ENCODE peak calls at places on chromosomes 6 and 20, in eight cellular contexts. G is cardiac fibroblast, T is heart right ventricle, U is upper lobe of left lung, Q is GM12878, S is IMR-90, A is choroid plexus epithelial cell, Y is mammary epithelial cell. M is an unnamed sample.

GRCh38 chr6:124028117-124028516 is 224.5 kb downstream of the NKAIN2 start:
- DNase-seq in Q (no peak), U (no peak), T (no peak), G (no peak), S (no peak), A (peak), Y (no peak), M (no peak)

GRCh38 chr6:161694995-161695394 is 421.1 kb upstream of the AGPAT4 start:
- DNase-seq in T (no peak), S (no peak), A (peak), Y (no peak), G (peak), Q (no peak), U (no peak), M (peak)

GRCh38 chr6:149855741-149856140 is 8.4 kb downstream of the LRP11 start:
- DNase-seq in S (no peak), Q (no peak), G (no peak), Y (no peak), U (no peak), A (peak), T (no peak), M (peak)

GRCh38 chr20:61773081-61773631 is 292.5 kb downstream of the TAF4 start:
- DNase-seq in A (no peak), Q (no peak), T (no peak), Y (no peak), G (no peak), S (no peak), U (no peak), M (no peak)

GRCh38 chr20:41358717-41359116 is 7.9 kb downstream of the EMILIN3 start:
- DNase-seq in Y (no peak), G (no peak), Q (no peak), A (no peak), U (no peak), T (no peak), S (no peak), M (no peak)

GRCh38 chr6:125759184-125759902 is 9.9 kb downstream of the HEY2 start:
- DNase-seq in G (no peak), S (no peak), A (no peak), Q (no peak), T (peak), Y (no peak), U (no peak), M (no peak)

GRCh38 chr6:121881974-121882667 is 446.7 kb downstream of the GJA1 start:
- DNase-seq in U (no peak), G (peak), S (peak), Y (peak), A (peak), Q (no peak), T (no peak), M (no peak)

GRCh38 chr20:36591281-36591680 is 14.3 kb upstream of the RAB5IF start:
- DNase-seq in U (no peak), A (no peak), S (no peak), T (no peak), G (no peak), Q (no peak), Y (no peak), M (no peak)

GRCh38 chr6:20238688-20239587 is 26.7 kb upstream of the MBOAT1 start:
- DNase-seq in S (no peak), T (peak), A (no peak), Q (no peak), U (no peak), G (no peak), Y (no peak), M (no peak)

GRCh38 chr6:117906454-117906904 is 585 bp upstream of the SLC35F1 start:
- DNase-seq in Q (peak), G (no peak), A (no peak), S (no peak), Y (no peak), U (no peak), T (no peak), M (no peak)

GRCh38 chr6:89970609-89971337 is 76.5 kb downstream of the GJA10 start:
- DNase-seq in Y (peak), S (peak), A (peak), U (no peak), T (peak), Q (no peak), G (peak), M (peak)

GRCh38 chr6:11710221-11710836 is 68.3 kb downstream of the ADTRP start:
- DNase-seq in T (no peak), Q (no peak), S (peak), U (no peak), G (no peak), A (no peak), Y (no peak), M (peak)

GRCh38 chr6:30685977-30686907 is at the start of gene PPP1R18:
- DNase-seq in A (peak), G (peak), S (peak), Y (peak), U (peak), T (peak), Q (no peak), M (peak)

GRCh38 chr6:110325197-110325596 is 33.0 kb downstream of the METTL24 start:
- DNase-seq in G (peak), T (no peak), S (peak), A (peak), Q (no peak), Y (no peak), U (no peak), M (peak)

GRCh38 chr6:166402582-166403277 is 20.0 kb upstream of the MPC1 start:
- DNase-seq in Y (peak), S (peak), T (no peak), Q (no peak), U (no peak), G (peak), A (no peak), M (peak)

GRCh38 chr20:61328906-61329558 is 77.0 kb downstream of the CDH4 start:
- DNase-seq in T (no peak), U (no peak), A (no peak), G (no peak), S (peak), Y (no peak), Q (no peak), M (peak)

GRCh38 chr20:49685809-49686208 is 27.9 kb downstream of the B4GALT5 start:
- DNase-seq in T (no peak), Y (no peak), Q (no peak), U (no peak), G (peak), S (peak), A (peak), M (peak)

GRCh38 chr6:81859884-81860283 is 107.4 kb upstream of the TENT5A start:
- DNase-seq in S (no peak), G (peak), T (peak), U (no peak), Q (no peak), Y (no peak), A (peak), M (no peak)

GRCh38 chr20:13930246-13930645 is 60.2 kb downstream of the SEL1L2 start:
- DNase-seq in S (no peak), G (no peak), Q (no peak), A (no peak), T (no peak), Y (peak), U (no peak), M (peak)

GRCh38 chr6:116387374-116387773 is 16.6 kb downstream of the DSE start:
- DNase-seq in S (peak), Q (no peak), Y (peak), A (peak), T (no peak), G (peak), U (peak), M (peak)

GRCh38 chr6:41698350-41698781 is 37.0 kb downstream of the TFEB start:
- DNase-seq in U (no peak), Y (peak), A (peak), S (peak), Q (no peak), G (peak), T (no peak), M (no peak)

DNA sequence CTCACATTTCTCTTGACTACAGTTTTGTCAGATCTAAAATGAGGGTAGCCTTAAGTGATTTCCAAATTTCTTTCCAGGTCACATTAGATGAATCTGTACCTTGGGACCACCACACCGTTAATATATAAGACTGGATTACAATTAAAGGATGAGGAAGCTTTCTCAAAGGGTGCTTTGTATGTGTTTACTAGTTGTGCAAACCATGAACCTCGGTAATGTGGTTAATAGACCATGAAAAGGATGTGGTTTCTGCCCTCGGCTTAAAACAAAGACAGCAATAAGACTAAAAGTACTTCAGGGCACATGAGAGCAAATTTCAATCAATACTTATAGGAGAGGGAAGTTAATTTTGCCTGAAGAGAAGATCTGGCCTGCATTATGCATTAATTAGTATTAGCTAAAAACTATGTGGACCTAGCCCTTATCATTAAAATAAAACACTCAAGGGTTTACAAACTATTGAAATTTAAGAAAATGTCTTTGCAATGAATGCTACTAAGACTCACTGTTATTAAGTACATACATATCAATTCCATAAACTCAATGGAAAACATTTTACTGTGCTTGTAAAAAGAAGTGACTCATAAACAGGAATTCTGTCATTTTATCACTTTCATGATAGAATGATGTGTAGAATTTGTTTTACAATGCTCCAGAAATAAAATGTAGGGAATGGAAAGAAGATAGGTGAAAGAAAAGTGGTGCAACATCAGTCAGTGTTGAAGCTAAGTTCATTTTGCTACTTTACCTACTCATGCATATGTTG is 936 bp upstream of the TMX4 start:
- DNase-seq in A (no peak), S (no peak), G (no peak), Y (peak), T (no peak), U (no peak), Q (peak), M (no peak)
- H3K4me3 ChIP-seq in A (no peak), S (no peak), G (no peak), Y (no peak), T (no peak), U (peak), Q (peak), M (no peak)

GRCh38 chr6:114286211-114286610 is 56.6 kb downstream of the HS3ST5 start:
- DNase-seq in G (no peak), Y (no peak), U (no peak), T (no peak), Q (no peak), A (no peak), S (no peak), M (no peak)

GRCh38 chr6:114284281-114284680 is 58.5 kb downstream of the HS3ST5 start:
- DNase-seq in G (no peak), Y (peak), S (no peak), Q (no peak), U (no peak), T (no peak), A (no peak), M (peak)

GRCh38 chr6:114281496-114281895 is 61.3 kb downstream of the HS3ST5 start:
- DNase-seq in A (no peak), Y (no peak), G (no peak), U (no peak), T (no peak), S (no peak), Q (no peak), M (no peak)

GRCh38 chr6:114280239-114280982 is 62.4 kb downstream of the HS3ST5 start:
- DNase-seq in G (no peak), T (no peak), A (no peak), Y (no peak), U (no peak), Q (no peak), S (no peak), M (no peak)

GRCh38 chr6:114282268-114282667 is 60.6 kb downstream of the HS3ST5 start:
- DNase-seq in Q (no peak), U (no peak), T (no peak), S (no peak), G (no peak), A (no peak), Y (no peak), M (no peak)
- H3K4me3 ChIP-seq in Q (no peak), U (no peak), T (no peak), S (no peak), G (no peak), A (no peak), Y (no peak), M (no peak)

DNA sequence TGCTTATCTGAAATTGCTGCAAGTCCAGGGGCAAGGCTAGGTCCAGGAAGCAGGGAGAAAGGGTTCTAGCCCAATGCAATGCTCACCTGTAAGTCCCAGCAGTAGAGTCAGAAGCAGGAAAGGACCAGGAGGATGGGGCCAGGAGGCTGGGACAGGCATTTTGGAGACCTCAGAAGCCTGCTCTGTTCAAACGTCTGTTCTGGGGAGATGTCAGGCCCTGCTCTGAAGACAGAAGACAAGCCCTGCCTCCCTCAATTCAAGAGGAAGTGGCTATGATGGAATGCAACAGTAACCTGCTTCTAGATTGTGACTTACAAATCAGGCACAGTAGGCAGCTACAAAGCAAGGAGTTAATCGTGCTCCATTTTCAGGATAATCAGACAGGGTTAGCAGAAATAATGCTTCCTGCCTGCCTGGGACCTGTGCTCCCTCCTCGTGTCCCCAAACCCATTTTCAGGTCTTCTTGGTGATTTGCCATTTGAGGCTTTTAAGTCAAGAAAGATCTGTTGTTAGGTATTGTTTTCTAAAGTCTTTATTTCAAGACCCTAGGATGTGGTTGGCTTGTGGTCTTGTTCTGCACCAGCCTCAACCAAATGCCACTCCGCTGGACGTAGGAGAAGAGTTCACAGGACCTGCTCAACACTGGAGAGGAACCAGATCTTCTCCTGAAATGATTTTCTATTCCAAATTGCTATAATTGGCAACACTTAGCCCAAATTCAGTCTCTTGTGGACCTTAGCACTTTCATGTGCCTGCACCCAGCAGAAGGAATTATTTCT is at the start of gene SIRPG:
- DNase-seq in G (no peak), Q (no peak), U (no peak), T (no peak), A (no peak), S (no peak), Y (no peak), M (no peak)
- H3K4me3 ChIP-seq in G (no peak), Q (no peak), U (no peak), T (no peak), A (no peak), S (no peak), Y (no peak), M (no peak)

GRCh38 chr6:135052939-135053338 is 1.7 kb downstream of the HBS1L start:
- DNase-seq in A (no peak), G (no peak), T (no peak), Y (no peak), U (no peak), S (no peak), Q (no peak), M (peak)

GRCh38 chr6:135054575-135055498 is at the start of gene HBS1L:
- DNase-seq in U (peak), A (peak), S (peak), G (peak), Q (peak), Y (peak), T (peak), M (peak)

GRCh38 chr6:135054238-135054574 is 416 bp downstream of the HBS1L start:
- DNase-seq in T (no peak), Q (no peak), U (no peak), Y (no peak), S (peak), A (peak), G (no peak), M (no peak)

GRCh38 chr6:135056632-135057031 is 2.0 kb upstream of the HBS1L start:
- DNase-seq in T (no peak), Q (no peak), U (no peak), Y (no peak), S (no peak), A (no peak), G (no peak), M (no peak)

GRCh38 chr6:135053433-135053832 is 1.2 kb downstream of the HBS1L start:
- DNase-seq in G (no peak), Q (no peak), T (no peak), A (no peak), Y (no peak), U (no peak), S (no peak), M (no peak)
- H3K4me3 ChIP-seq in G (peak), Q (peak), T (peak), A (peak), Y (peak), U (peak), S (no peak), M (peak)

GRCh38 chr20:43558412-43559146 is at the start of gene SGK2:
- DNase-seq in Y (no peak), G (peak), U (peak), Q (no peak), T (no peak), S (peak), A (no peak), M (peak)
- H3K4me3 ChIP-seq in Y (no peak), G (no peak), U (no peak), Q (no peak), T (no peak), S (no peak), A (no peak), M (no peak)

DNA sequence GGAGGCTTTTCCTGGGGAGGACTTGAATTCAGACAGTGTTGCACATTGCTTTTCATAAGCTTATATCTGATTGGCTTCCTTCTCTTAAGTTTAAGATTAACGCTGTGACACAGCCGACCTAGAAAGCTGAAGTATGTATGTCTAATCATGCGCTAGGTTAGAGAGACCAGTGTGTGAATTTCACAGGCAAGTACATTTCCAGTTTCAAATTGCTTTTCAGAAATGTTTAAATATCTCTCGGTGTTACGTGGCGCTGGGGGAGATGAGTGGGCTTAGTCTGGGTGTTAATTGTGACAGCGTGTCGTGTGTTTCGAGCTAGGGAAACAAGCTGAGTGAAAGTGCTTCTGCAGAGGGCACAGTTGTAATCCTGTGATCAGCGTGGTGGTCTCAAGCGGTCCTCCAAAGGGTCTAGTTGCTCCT is 166.5 kb downstream of the SASH1 start:
- DNase-seq in S (peak), T (no peak), Q (no peak), U (no peak), G (peak), A (peak), Y (no peak), M (no peak)
- H3K4me3 ChIP-seq in S (peak), T (peak), Q (no peak), U (peak), G (peak), A (peak), Y (peak), M (no peak)

GRCh38 chr6:164404802-164405488 is 904.5 kb downstream of the C6orf118 start:
- DNase-seq in S (no peak), Q (no peak), U (no peak), A (no peak), T (no peak), G (no peak), Y (no peak), M (no peak)
- H3K4me3 ChIP-seq in S (no peak), Q (no peak), U (no peak), A (no peak), T (no peak), G (no peak), Y (no peak), M (no peak)

GRCh38 chr6:158041788-158042187 is 60.1 kb downstream of the SYNJ2 start:
- DNase-seq in S (no peak), Q (no peak), U (no peak), Y (no peak), G (no peak), A (no peak), T (no peak), M (no peak)

GRCh38 chr6:158042245-158042798 is 60.7 kb downstream of the SYNJ2 start:
- DNase-seq in A (peak), S (peak), G (peak), Y (peak), U (peak), T (peak), Q (no peak), M (peak)

GRCh38 chr6:158043586-158044524 is 62.2 kb downstream of the SYNJ2 start:
- DNase-seq in G (no peak), U (no peak), T (peak), Q (no peak), Y (no peak), S (no peak), A (no peak), M (no peak)

GRCh38 chr6:158044525-158044888 is 62.8 kb downstream of the SYNJ2 start:
- DNase-seq in G (no peak), Y (no peak), U (no peak), S (no peak), Q (no peak), T (no peak), A (no peak), M (no peak)

DNA sequence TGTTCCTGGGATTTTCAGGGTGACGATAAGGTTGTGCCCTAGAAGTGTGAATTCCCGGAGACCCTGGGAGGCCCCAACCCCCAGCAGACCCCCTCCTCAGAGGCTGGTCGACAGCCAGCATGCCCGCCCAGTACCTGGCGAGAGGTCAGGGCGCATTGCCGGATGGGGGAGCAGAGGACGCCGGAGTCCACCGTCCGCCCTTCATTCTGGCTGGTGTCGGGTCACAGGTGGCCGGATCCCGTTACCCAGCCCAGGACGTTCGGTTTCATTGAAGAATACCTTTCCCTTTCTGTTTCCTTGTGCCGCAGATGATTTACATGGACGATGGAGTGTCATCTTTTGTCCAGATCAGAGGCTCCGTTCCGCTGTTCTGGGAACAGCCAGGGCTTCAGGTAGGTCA is 61.3 kb downstream of the SYNJ2 start:
- DNase-seq in Y (no peak), A (no peak), G (no peak), U (no peak), S (no peak), Q (no peak), T (no peak), M (no peak)
- H3K4me3 ChIP-seq in Y (no peak), A (no peak), G (no peak), U (no peak), S (no peak), Q (no peak), T (peak), M (no peak)